ENCODE peak calls at places on chromosomes 2 and 18, in six cellular contexts. E is K562, A is GM23338, F is transverse colon, D is HCT116, I is sigmoid colon. R is an unnamed sample.

GRCh38 chr2:215535726-215536125 is 99.9 kb upstream of the FN1 start:
- DNase-seq in A (no peak), D (no peak), I (no peak), F (no peak), E (no peak), R (no peak)

GRCh38 chr2:189552991-189553404 is 27.6 kb downstream of the SLC40A1 start:
- DNase-seq in F (no peak), D (no peak), E (no peak), A (no peak), I (no peak), R (no peak)

GRCh38 chr2:36657703-36658102 is 38.8 kb upstream of the VIT start:
- DNase-seq in F (no peak), D (no peak), I (no peak), A (no peak), E (no peak), R (no peak)

GRCh38 chr2:62895632-62896009 is 155.0 kb upstream of the OTX1 start:
- DNase-seq in F (no peak), A (no peak), D (no peak), E (no peak), I (no peak), R (no peak)

GRCh38 chr2:79903601-79904000 is 390.8 kb downstream of the CTNNA2 start:
- DNase-seq in F (no peak), E (no peak), I (no peak), A (no peak), D (no peak), R (no peak)

GRCh38 chr2:126886201-126886905 is 12.3 kb upstream of the TEX51 start:
- DNase-seq in D (peak; percentile 42), A (peak; percentile 91), E (peak; percentile 92), F (peak; percentile 70), I (peak; percentile 72), R (peak; percentile 63)

GRCh38 chr2:20986540-20986939 is 57.3 kb downstream of the APOB start:
- DNase-seq in F (peak; percentile 16), E (no peak), I (peak; percentile 83), A (no peak), D (no peak), R (no peak)

GRCh38 chr18:31478688-31479087 is 19.3 kb upstream of the DSG2 start:
- DNase-seq in A (no peak), E (no peak), F (no peak), D (no peak), I (no peak), R (no peak)

GRCh38 chr2:12824304-12824761 is 107.6 kb downstream of the TRIB2 start:
- DNase-seq in D (no peak), A (no peak), F (no peak), I (no peak), E (no peak), R (no peak)

GRCh38 chr2:178298785-178299212 is 104.5 kb downstream of the OSBPL6 start:
- DNase-seq in E (no peak), A (no peak), F (no peak), I (no peak), D (peak; percentile 32), R (no peak)

GRCh38 chr2:75065402-75066008 is 107.1 kb downstream of the POLE4 start:
- DNase-seq in I (no peak), D (no peak), E (no peak), F (no peak), A (no peak), R (no peak)

GRCh38 chr2:100902833-100903405 is 83.0 kb downstream of the NPAS2 start:
- DNase-seq in A (no peak), E (no peak), I (no peak), D (peak; percentile 85), F (no peak), R (no peak)

GRCh38 chr18:59921384-59921891 is 21.6 kb downstream of the PMAIP1 start:
- DNase-seq in E (no peak), I (no peak), D (no peak), A (no peak), F (no peak), R (no peak)

GRCh38 chr18:26383454-26384270 is 157.4 kb downstream of the TAF4B start:
- DNase-seq in A (peak; percentile 69), D (peak; percentile 52), F (no peak), E (peak; percentile 50), I (no peak), R (no peak)

GRCh38 chr18:25229080-25229479 is 122.9 kb downstream of the ZNF521 start:
- DNase-seq in E (peak; percentile 54), D (no peak), A (no peak), F (no peak), I (no peak), R (no peak)

GRCh38 chr2:62176771-62177170 is 19.1 kb upstream of the B3GNT2 start:
- DNase-seq in I (no peak), D (no peak), E (peak; percentile 42), A (no peak), F (no peak), R (no peak)

GRCh38 chr2:68912732-68913131 is 40.0 kb downstream of the GKN2 start:
- DNase-seq in I (no peak), D (no peak), F (peak; percentile 22), A (no peak), E (no peak), R (no peak)

GRCh38 chr2:88214631-88215030 is 44.5 kb downstream of the THNSL2 start:
- DNase-seq in I (no peak), E (no peak), F (no peak), A (no peak), D (no peak), R (no peak)

GRCh38 chr2:88210132-88211004 is 40.2 kb downstream of the THNSL2 start:
- DNase-seq in E (no peak), D (no peak), A (no peak), F (no peak), I (no peak), R (no peak)

GRCh38 chr2:88211809-88212154 is 41.6 kb downstream of the THNSL2 start:
- DNase-seq in A (no peak), F (no peak), D (no peak), E (no peak), I (no peak), R (no peak)

GRCh38 chr2:88211005-88211808 is 41.1 kb downstream of the THNSL2 start:
- DNase-seq in F (no peak), D (no peak), E (no peak), I (no peak), A (no peak), R (no peak)

GRCh38 chr2:88212251-88212790 is 42.2 kb downstream of the THNSL2 start:
- DNase-seq in I (no peak), A (peak; percentile 86), F (no peak), E (no peak), D (peak; percentile 38), R (peak; percentile 54)
- TF ChIP-seq CTCF in I (no peak), A (peak; percentile 61), F (no peak), E (peak; percentile 62), D (peak; percentile 82), R (peak; percentile 85)

DNA sequence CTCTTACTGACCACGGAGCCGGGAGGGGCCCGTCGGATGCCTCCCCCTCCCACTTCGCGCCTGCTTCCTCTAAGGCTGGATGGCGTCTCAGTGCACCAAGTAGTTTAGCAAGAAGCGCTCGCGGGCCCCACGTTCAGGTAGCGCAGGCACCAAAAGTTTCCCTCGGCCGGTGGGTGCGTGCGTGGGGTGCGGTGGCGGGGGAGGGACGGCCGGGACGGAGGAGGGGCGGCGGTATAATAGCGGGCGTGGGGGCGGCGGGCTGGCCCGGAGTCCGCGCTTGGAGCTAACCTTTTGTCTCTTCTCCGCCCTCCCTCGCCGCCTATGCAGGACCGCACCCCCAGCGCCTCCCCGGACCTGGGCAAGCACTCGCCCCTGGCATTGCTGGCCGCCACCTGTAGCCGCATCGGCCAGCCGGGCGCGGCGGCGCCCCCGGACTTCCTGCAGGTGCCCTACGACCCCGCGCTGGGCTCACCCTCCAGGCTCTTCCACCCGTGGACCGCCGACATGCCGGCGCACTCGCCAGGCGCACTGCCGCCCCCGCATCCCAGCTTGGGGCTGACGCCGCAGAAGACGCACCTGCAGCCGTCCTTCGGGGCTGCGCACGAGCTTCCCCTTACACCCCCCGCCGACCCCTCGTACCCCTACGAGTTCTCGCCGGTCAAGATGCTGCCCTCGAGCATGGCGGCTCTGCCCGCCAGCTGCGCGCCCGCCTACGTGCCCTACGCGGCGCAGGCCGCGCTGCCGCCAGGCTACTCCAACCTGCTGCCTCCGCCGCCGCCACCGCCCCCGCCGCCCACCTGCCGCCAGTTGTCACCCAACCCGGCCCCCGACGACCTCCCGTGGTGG is 1.0 kb downstream of the SP5 start:
- DNase-seq in E (no peak), D (no peak), I (peak; percentile 69), F (peak; percentile 13), A (peak; percentile 52), R (peak; percentile 67)
- TF ChIP-seq POLR2AphosphoS5 in E (no peak), D (no peak), I (no peak), F (no peak), A (no peak), R (no peak)

GRCh38 chr2:183079335-183079775 is 808 bp downstream of the DUSP19 start:
- DNase-seq in F (no peak), A (no peak), E (no peak), D (no peak), I (no peak), R (no peak)
- TF ChIP-seq CTCF in F (no peak), A (no peak), E (no peak), D (no peak), I (peak; percentile 12), R (no peak)

DNA sequence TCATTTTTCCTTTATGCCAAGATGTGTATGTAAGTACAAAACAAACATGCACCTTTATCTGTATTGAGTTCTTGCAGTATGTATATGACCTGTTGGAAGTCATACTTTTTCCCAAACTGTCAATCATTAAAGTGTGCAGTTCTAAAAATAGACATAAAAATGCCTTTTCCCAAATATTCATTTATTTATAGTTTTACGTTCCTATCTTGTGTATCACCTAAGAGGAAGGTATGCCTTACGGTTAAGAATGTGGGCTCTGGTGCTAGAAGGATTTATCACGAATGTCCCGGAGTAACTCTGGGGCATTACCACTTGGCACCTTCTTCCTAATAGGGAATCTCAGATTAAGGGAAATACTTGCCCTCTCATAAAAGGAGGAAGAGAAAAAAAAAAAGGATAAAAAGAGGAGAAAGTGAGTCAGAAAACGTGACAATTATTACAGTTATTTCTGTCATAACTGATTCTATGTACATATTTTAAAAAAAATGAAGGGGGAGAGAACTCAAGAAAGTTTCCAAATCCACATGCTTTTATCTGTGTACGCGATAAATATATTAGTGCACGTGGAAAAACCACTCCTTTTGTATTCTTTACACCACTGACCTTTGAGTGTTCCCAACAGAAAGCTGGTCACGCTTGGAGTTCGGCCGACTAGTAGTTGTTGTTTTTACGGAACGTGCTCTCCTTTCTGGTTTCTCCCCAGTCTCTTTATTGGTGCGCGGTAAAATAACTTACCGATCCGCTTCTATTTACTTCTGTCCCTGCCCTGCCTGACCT is 727 bp downstream of the MCEE start:
- DNase-seq in E (no peak), A (no peak), D (no peak), F (no peak), I (no peak), R (no peak)
- TF ChIP-seq POLR2AphosphoS5 in E (no peak), A (no peak), D (no peak), F (no peak), I (no peak), R (no peak)

DNA sequence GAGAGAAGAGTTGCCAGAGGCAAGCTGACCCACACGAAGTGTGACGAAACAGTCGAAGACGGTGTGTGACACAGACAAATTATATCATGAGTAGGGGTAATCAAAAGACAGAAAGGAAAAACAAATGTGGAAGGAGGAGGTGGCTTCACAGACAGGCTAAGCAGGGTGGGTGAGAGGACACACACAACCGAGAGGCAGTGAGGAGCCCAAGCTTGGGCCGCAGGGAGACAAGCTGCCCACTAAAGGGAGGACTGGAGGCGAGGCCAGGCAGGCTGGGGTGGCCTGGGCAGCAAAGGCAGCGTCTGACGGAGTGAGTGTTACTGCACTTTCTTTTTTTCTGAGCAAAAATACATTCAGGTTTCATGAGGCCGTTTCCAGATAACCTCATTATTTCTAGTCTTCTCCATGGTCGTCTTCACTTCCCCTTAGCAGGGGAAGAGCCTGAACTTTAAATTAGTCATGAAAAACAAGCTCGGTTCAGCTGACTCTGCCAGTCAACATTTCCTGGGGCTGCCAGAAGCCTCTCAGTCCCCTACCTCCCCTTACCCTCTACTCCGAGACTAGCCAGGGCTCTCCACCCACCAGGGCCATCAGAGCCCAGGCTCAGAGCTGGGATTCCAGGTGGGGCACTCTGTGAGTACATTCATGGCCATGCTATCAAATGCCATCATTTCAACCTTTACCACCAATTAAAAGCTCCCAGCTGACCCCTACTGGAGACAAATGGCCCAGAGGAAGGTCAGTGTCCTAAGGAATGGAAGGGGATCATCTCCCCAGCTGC is 13.8 kb upstream of the ZFP36L2 start:
- DNase-seq in A (peak; percentile 67), F (no peak), D (no peak), I (no peak), E (peak; percentile 22), R (no peak)
- TF ChIP-seq CTCF in A (peak; percentile 69), F (no peak), D (peak; percentile 41), I (no peak), E (peak; percentile 49), R (peak; percentile 54)